ENCODE peak calls at places on chromosomes 16 and 17, in ten cellular contexts. H, T, X, B, J, K, O, M, L and F are unnamed samples. For H3K4me1 and H3K27me3, the result is how much of the 10 kb centered on the place peaks cover.

GRCh38 chr17:35889241-35889640 is 9.1 kb upstream of the CCL5 start:
- DNase-seq in H (no peak), T (no peak), X (no peak), B (no peak), J (no peak), K (no peak), O (no peak), M (no peak), L (no peak), F (no peak)

GRCh38 chr16:1014771-1015495 is 33.4 kb downstream of the SOX8 start:
- DNase-seq in H (peak), T (no peak), X (no peak), B (peak), J (peak), K (no peak), O (no peak), M (no peak), L (no peak), F (no peak)

GRCh38 chr17:62075308-62075815 is 10.3 kb upstream of the MED13 start:
- DNase-seq in H (peak), T (no peak), X (peak), B (peak), J (no peak), K (no peak), O (no peak), M (no peak), L (no peak), F (no peak)

GRCh38 chr17:18301081-18301480 is 13.7 kb downstream of the TOP3A start:
- DNase-seq in H (no peak), T (no peak), X (no peak), B (no peak), J (peak), K (no peak), O (no peak), M (no peak), L (no peak), F (no peak)

GRCh38 chr16:83402969-83403368 is 404.8 kb upstream of the HSBP1 start:
- DNase-seq in H (no peak), T (no peak), X (peak), B (peak), J (no peak), K (no peak), O (no peak), M (no peak), L (no peak), F (no peak)

GRCh38 chr17:83156408-83156807 is 77.0 kb downstream of the METRNL start:
- DNase-seq in H (no peak), T (no peak), X (no peak), B (no peak), J (peak), K (no peak), O (no peak), M (peak), L (no peak), F (no peak)

GRCh38 chr17:72421128-72422092 is 300.6 kb downstream of the SOX9 start:
- DNase-seq in H (peak), T (no peak), X (peak), B (peak), J (no peak), K (no peak), O (peak), M (no peak), L (no peak), F (no peak)

GRCh38 chr16:50671644-50672260 is 9.4 kb downstream of the SNX20 start:
- DNase-seq in H (peak), T (no peak), X (no peak), B (no peak), J (peak), K (peak), O (peak), M (no peak), L (peak), F (no peak)

GRCh38 chr16:79788949-79789348 is 188.4 kb upstream of the MAF start:
- DNase-seq in H (no peak), T (no peak), X (no peak), B (no peak), J (no peak), K (no peak), O (no peak), M (no peak), L (no peak), F (no peak)

GRCh38 chr17:31488264-31488981 is 96.9 kb downstream of the RAB11FIP4 start:
- DNase-seq in H (peak), T (no peak), X (no peak), B (no peak), J (no peak), K (peak), O (peak), M (no peak), L (no peak), F (no peak)

GRCh38 chr16:67071476-67072048 is 38.2 kb upstream of the PHAF1 start:
- DNase-seq in H (no peak), T (no peak), X (no peak), B (peak), J (no peak), K (no peak), O (no peak), M (no peak), L (no peak), F (no peak)

GRCh38 chr17:73203788-73204479 is 11.1 kb downstream of the COG1 start:
- DNase-seq in H (no peak), T (no peak), X (no peak), B (no peak), J (no peak), K (peak), O (no peak), M (no peak), L (peak), F (no peak)

GRCh38 chr17:62790554-62790953 is 17.6 kb downstream of the MARCHF10 start:
- DNase-seq in H (peak), T (no peak), X (peak), B (peak), J (no peak), K (no peak), O (peak), M (no peak), L (no peak), F (no peak)

GRCh38 chr17:39926588-39927100 is 757 bp downstream of the ORMDL3 start:
- DNase-seq in H (peak), T (no peak), X (no peak), B (peak), J (no peak), K (peak), O (peak), M (no peak), L (peak), F (peak)

GRCh38 chr17:4721203-4722135 is 9.8 kb upstream of the MED11 start:
- DNase-seq in H (no peak), T (no peak), X (peak), B (peak), J (peak), K (no peak), O (peak), M (no peak), L (peak), F (no peak)

GRCh38 chr17:27817731-27818130 is 17.4 kb upstream of the NOS2 start:
- DNase-seq in H (peak), T (no peak), X (no peak), B (peak), J (no peak), K (no peak), O (no peak), M (no peak), L (no peak), F (no peak)

GRCh38 chr16:57638381-57638780 is 10.0 kb downstream of the ADGRG1 start:
- DNase-seq in H (no peak), T (no peak), X (no peak), B (no peak), J (no peak), K (no peak), O (no peak), M (no peak), L (no peak), F (no peak)

GRCh38 chr17:41667280-41668008 is 21.2 kb upstream of the EIF1 start:
- DNase-seq in H (no peak), T (no peak), X (no peak), B (no peak), J (no peak), K (no peak), O (no peak), M (no peak), L (no peak), F (no peak)

GRCh38 chr17:42062673-42063072 is 12.3 kb upstream of the C17orf113 start:
- DNase-seq in H (no peak), T (no peak), X (no peak), B (no peak), J (no peak), K (no peak), O (no peak), M (no peak), L (no peak), F (no peak)

GRCh38 chr17:68613739-68614298 is 12.7 kb upstream of the FAM20A start:
- DNase-seq in H (peak), T (no peak), X (no peak), B (no peak), J (no peak), K (no peak), O (no peak), M (peak), L (no peak), F (peak)

GRCh38 chr17:34628883-34629282 is 49.5 kb downstream of the TMEM132E start:
- DNase-seq in H (no peak), T (no peak), X (no peak), B (no peak), J (no peak), K (no peak), O (no peak), M (no peak), L (no peak), F (no peak)

GRCh38 chr16:88298166-88298881 is 84.4 kb upstream of the ZNF469 start:
- DNase-seq in H (no peak), T (no peak), X (peak), B (peak), J (peak), K (no peak), O (no peak), M (no peak), L (no peak), F (no peak)

GRCh38 chr17:14919049-14919545 is 346.0 kb downstream of the PMP22 start:
- DNase-seq in H (no peak), T (no peak), X (no peak), B (no peak), J (no peak), K (no peak), O (no peak), M (no peak), L (no peak), F (no peak)

GRCh38 chr17:42200702-42201101 is 6.4 kb upstream of the GHDC start:
- DNase-seq in H (no peak), T (no peak), X (peak), B (peak), J (no peak), K (no peak), O (no peak), M (no peak), L (no peak), F (no peak)

GRCh38 chr17:55241097-55241496 is 23.7 kb upstream of the HLF start:
- DNase-seq in H (no peak), T (no peak), X (no peak), B (no peak), J (no peak), K (no peak), O (no peak), M (no peak), L (no peak), F (no peak)

GRCh38 chr16:20867585-20867984 is 32.6 kb downstream of the DCUN1D3 start:
- DNase-seq in H (no peak), T (no peak), X (peak), B (peak), J (no peak), K (no peak), O (no peak), M (no peak), L (no peak), F (no peak)

GRCh38 chr17:80791758-80792284 is 199.8 kb upstream of the CHMP6 start:
- DNase-seq in H (peak), T (peak), X (peak), B (peak), J (peak), K (peak), O (peak), M (peak), L (peak), F (no peak)

GRCh38 chr16:27514806-27515205 is 34.9 kb downstream of the GTF3C1 start:
- DNase-seq in H (no peak), T (no peak), X (no peak), B (no peak), J (no peak), K (no peak), O (no peak), M (no peak), L (no peak), F (no peak)

GRCh38 chr17:36657763-36658490 is 56.5 kb downstream of the MRM1 start:
- DNase-seq in H (peak), T (no peak), X (no peak), B (peak), J (peak), K (no peak), O (peak), M (no peak), L (no peak), F (no peak)

GRCh38 chr17:76690596-76691280 is 20.0 kb downstream of the MXRA7 start:
- DNase-seq in H (no peak), T (no peak), X (no peak), B (no peak), J (peak), K (no peak), O (no peak), M (no peak), L (no peak), F (no peak)
- H3K4me1 ChIP-seq in H (under half), T (half or more), X (under half), B (under half), J (under half), K (under half), O (under half), M (under half), L (under half), F (under half)

GRCh38 chr16:3513892-3514600 is 13.2 kb downstream of the CLUAP1 start:
- DNase-seq in H (no peak), T (no peak), X (no peak), B (no peak), J (no peak), K (no peak), O (no peak), M (no peak), L (no peak), F (no peak)

GRCh38 chr16:3509470-3509928 is 8.7 kb downstream of the CLUAP1 start:
- DNase-seq in H (no peak), T (no peak), X (no peak), B (no peak), J (no peak), K (peak), O (peak), M (no peak), L (peak), F (no peak)

GRCh38 chr16:3508736-3509135 is 7.9 kb downstream of the CLUAP1 start:
- DNase-seq in H (no peak), T (no peak), X (no peak), B (no peak), J (peak), K (no peak), O (no peak), M (no peak), L (no peak), F (no peak)

GRCh38 chr16:3510410-3510809 is 9.6 kb downstream of the CLUAP1 start:
- DNase-seq in H (no peak), T (no peak), X (no peak), B (no peak), J (peak), K (no peak), O (no peak), M (no peak), L (no peak), F (no peak)

DNA sequence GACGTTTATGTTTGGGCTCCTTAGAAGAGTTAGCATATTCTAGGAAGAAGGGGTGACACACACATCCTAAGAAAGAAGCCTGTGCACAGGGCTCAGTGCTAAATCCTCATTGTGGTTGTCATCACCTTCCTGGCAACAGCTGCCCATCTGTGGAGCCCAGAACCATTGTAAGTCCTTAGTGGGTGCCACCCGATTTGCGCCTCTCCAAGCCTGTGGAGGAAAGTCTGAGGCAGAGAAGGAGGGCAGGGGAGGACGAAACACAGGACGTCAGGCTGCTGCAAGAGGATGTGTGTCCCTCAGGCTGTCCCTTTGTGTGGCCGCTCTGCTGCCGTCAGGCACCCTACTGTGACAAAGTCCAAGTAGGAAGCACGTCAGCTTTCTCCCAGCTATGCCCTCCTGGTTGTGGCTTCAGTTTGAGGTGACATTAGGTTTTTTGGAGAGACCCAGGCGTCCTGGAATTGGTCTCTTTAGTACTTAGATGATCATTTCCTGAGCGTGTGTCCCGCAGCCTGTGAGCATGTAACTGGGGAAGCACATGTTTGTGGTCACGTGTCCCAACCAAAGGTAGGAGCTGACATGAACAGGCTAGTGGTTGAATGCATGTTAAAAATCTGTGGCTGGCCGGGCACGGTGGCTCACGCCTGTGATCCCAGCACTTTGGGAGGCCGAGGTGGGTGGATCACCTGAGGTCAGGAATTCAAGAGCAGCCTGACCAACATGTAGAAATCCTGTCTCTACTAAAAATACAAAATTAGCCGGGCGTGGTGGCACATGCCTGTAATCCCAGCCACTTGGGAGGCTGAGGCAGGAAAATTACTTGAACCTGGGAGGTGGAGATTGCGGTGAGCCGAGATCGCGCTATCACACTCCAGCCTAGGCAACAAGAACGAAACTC is 10.7 kb downstream of the CLUAP1 start:
- DNase-seq in H (no peak), T (no peak), X (no peak), B (no peak), J (peak), K (no peak), O (no peak), M (no peak), L (no peak), F (no peak)
- H3K27ac ChIP-seq in H (no peak), T (no peak), X (no peak), B (no peak), J (no peak), K (peak), O (no peak), M (no peak), L (peak), F (no peak)

DNA sequence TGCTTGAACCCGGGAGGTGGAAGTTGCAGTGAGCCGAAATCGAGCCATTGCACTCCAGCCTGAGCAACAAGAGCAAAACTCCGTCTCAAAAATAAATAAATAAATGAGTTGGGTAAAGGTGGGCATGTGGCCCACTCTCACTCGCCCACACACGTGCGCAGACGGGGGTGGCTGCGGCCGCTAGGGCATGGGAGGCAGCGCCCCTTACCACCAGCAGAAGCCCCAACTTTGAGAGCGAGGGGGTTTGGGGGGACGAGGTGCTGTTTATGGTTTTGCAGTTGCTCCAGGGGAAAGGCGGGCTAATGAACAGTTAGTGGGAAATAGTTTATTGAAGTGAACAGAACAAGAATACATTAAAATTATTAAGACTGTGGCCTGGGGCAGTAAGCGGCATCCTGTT is 14.9 kb upstream of the RBFOX3 start:
- DNase-seq in H (no peak), T (peak), X (no peak), B (no peak), J (peak), K (no peak), O (no peak), M (no peak), L (no peak), F (no peak)
- H3K27me3 ChIP-seq in H (under half), T (under half), X (under half), B (under half), J (under half), K (under half), O (half or more), M (under half), L (under half), F (under half)

GRCh38 chr16:84548508-84548907 is 44.0 kb upstream of the MEAK7 start:
- DNase-seq in H (no peak), T (no peak), X (no peak), B (no peak), J (no peak), K (no peak), O (no peak), M (no peak), L (no peak), F (no peak)
- H3K4me1 ChIP-seq in H (under half), T (under half), X (under half), B (under half), J (under half), K (half or more), O (under half), M (under half), L (under half), F (under half)